ENCODE peak calls at places on chromosomes 12 and 14, in six cellular contexts. One of them, this sample, is unnamed. For H3K4me1, the result is how much of the 10 kb centered on the place peaks cover.

GRCh38 chr14:77267937-77268699 is 2.9 kb downstream of the NGB start:
- DNase-seq in right lobe of liver: no peak
- DNase-seq in H9: no peak
- DNase-seq in colonic mucosa: no peak
- DNase-seq in tibial nerve: no peak
- DNase-seq in tibial artery: no peak
- DNase-seq in this sample: no peak

GRCh38 chr14:93857500-93857899 is 69.2 kb upstream of the PRIMA1 start:
- DNase-seq in right lobe of liver: no peak
- DNase-seq in H9: peak
- DNase-seq in colonic mucosa: no peak
- DNase-seq in tibial nerve: no peak
- DNase-seq in tibial artery: no peak
- DNase-seq in this sample: no peak

GRCh38 chr12:26935636-26936378 is 2.0 kb downstream of the INTS13 start:
- DNase-seq in right lobe of liver: no peak
- DNase-seq in H9: no peak
- DNase-seq in colonic mucosa: no peak
- DNase-seq in tibial nerve: no peak
- DNase-seq in tibial artery: no peak
- DNase-seq in this sample: no peak

GRCh38 chr14:49582211-49582977 is 3.8 kb downstream of the RPS29 start:
- DNase-seq in right lobe of liver: no peak
- DNase-seq in H9: no peak
- DNase-seq in colonic mucosa: no peak
- DNase-seq in tibial nerve: no peak
- DNase-seq in tibial artery: no peak
- DNase-seq in this sample: no peak

GRCh38 chr12:28974166-28974565 is 174.9 kb upstream of the FAR2 start:
- DNase-seq in right lobe of liver: no peak
- DNase-seq in H9: no peak
- DNase-seq in colonic mucosa: no peak
- DNase-seq in tibial nerve: no peak
- DNase-seq in tibial artery: no peak
- DNase-seq in this sample: no peak

GRCh38 chr14:97443412-97443811 is 646.2 kb downstream of the VRK1 start:
- DNase-seq in right lobe of liver: no peak
- DNase-seq in H9: no peak
- DNase-seq in colonic mucosa: no peak
- DNase-seq in tibial nerve: no peak
- DNase-seq in tibial artery: no peak
- DNase-seq in this sample: no peak

GRCh38 chr14:83828406-83828805 is 1701.5 kb upstream of the FLRT2 start:
- DNase-seq in right lobe of liver: no peak
- DNase-seq in H9: no peak
- DNase-seq in colonic mucosa: no peak
- DNase-seq in tibial nerve: no peak
- DNase-seq in tibial artery: no peak
- DNase-seq in this sample: no peak

GRCh38 chr14:57692671-57693070 is 173.2 kb downstream of the SLC35F4 start:
- DNase-seq in right lobe of liver: no peak
- DNase-seq in H9: no peak
- DNase-seq in colonic mucosa: no peak
- DNase-seq in tibial nerve: no peak
- DNase-seq in tibial artery: no peak
- DNase-seq in this sample: no peak

GRCh38 chr12:66241061-66242043 is 52.3 kb downstream of the IRAK3 start:
- DNase-seq in right lobe of liver: no peak
- DNase-seq in H9: no peak
- DNase-seq in colonic mucosa: no peak
- DNase-seq in tibial nerve: no peak
- DNase-seq in tibial artery: no peak
- DNase-seq in this sample: no peak

DNA sequence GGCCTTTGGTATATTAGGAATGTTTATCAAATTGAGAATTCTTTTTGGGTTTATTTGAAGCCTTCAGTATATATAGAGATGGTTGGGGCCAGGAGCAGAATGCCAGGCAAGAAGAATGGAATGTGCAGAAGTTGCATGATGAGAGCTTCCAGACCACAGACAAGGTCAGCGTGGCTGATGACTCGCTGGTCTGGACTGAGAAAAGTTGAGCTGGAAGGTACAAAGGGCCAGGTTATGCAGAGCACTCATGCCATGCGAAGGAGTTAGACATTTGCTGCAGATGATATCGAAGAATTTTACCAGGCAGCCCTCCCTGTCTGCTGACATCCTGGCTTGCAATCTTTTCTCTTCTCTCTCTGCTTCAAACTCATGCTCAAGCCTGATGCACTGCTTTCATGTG is 196.2 kb upstream of the ARHGAP5 start:
- DNase-seq in right lobe of liver: no peak
- DNase-seq in H9: no peak
- DNase-seq in colonic mucosa: no peak
- DNase-seq in tibial nerve: no peak
- DNase-seq in tibial artery: no peak
- DNase-seq in this sample: no peak
- H3K4me1 ChIP-seq in right lobe of liver: under half
- H3K4me1 ChIP-seq in H9: under half
- H3K4me1 ChIP-seq in colonic mucosa: under half
- H3K4me1 ChIP-seq in tibial nerve: under half
- H3K4me1 ChIP-seq in tibial artery: under half
- H3K4me1 ChIP-seq in this sample: under half

DNA sequence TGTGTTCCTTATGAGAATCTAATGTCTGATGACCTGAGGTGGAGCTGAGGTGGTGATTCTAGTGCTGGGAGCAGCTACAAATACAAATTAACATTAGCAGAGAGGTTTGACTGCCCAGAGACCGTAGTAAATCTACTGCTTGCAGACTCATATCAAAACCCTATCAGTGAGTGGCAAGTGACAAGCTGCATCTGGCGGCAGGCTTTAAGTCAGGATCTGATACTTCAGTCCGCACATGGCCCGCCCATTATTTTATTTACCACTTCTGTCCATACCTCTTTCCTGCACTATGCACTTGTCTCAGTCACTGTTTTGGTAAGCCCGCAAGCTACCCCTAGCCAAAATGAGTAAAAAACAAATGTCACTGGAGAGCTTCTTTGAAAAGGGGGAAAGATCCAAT is 11.4 kb downstream of the CEP128 start:
- DNase-seq in right lobe of liver: no peak
- DNase-seq in H9: no peak
- DNase-seq in colonic mucosa: no peak
- DNase-seq in tibial nerve: no peak
- DNase-seq in tibial artery: no peak
- DNase-seq in this sample: no peak
- H3K4me1 ChIP-seq in right lobe of liver: under half
- H3K4me1 ChIP-seq in H9: under half
- H3K4me1 ChIP-seq in colonic mucosa: under half
- H3K4me1 ChIP-seq in tibial nerve: under half
- H3K4me1 ChIP-seq in tibial artery: under half
- H3K4me1 ChIP-seq in this sample: under half

DNA sequence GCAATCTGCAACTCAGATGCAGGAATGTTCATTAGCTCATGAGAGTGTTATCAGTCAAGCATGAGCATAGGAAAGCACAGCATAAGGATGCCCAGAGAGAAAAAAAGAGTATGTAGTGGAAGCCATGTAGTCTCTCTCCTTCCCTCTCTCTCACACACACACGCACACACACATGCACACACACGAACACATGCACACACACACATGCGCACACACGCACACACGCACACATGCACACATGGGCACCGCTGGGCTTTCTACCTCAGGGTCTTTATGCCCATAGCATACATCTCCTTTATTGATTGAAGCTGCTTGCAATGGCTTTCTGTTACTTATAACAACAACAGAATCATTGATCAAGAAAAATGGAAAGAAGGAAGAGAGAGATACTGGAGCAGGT is 240.9 kb downstream of the ETNK1 start:
- DNase-seq in right lobe of liver: no peak
- DNase-seq in H9: no peak
- DNase-seq in colonic mucosa: no peak
- DNase-seq in tibial nerve: no peak
- DNase-seq in tibial artery: no peak
- DNase-seq in this sample: no peak
- H3K4me1 ChIP-seq in right lobe of liver: under half
- H3K4me1 ChIP-seq in H9: under half
- H3K4me1 ChIP-seq in colonic mucosa: under half
- H3K4me1 ChIP-seq in tibial nerve: under half
- H3K4me1 ChIP-seq in tibial artery: under half
- H3K4me1 ChIP-seq in this sample: under half

DNA sequence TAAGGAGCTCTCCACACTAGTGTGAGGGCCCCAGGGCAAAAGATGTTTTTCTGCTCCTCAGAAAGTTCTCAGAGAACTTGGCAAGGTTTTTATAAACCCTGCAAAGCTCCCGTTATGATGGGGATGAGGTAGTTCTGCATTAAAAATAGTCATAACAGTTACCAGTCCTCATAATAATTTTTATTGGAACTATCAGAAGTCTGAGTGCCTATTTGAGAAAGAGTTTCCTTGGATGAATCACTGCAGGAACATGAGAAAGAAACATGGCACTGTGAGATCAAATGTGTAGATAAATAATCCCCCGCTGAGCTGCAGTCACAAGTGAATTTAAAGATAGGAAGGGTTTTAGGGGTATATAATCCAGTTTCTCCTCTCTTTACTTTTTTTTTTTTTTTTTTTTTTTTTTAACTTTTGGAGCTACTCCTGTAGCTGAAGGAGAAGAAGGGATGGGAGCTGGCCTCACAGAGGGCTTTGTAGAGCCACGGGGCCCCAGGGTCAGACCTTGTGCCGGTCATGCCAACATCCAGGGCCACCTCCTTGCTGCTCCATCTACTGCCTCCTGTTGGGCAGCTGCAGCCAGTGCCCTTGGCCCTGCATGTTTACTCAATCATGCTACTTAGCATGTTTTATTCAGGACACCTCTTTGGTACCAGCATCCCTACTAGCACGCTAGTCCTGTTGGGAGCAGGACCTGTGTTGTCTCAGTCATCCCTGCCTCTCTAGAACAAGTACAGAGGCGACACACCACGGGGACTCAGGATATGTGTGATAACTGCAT is 39.5 kb downstream of the EVL start:
- DNase-seq in right lobe of liver: no peak
- DNase-seq in H9: no peak
- DNase-seq in colonic mucosa: no peak
- DNase-seq in tibial nerve: no peak
- DNase-seq in tibial artery: peak
- DNase-seq in this sample: no peak
- H3K4me1 ChIP-seq in right lobe of liver: under half
- H3K4me1 ChIP-seq in H9: under half
- H3K4me1 ChIP-seq in colonic mucosa: under half
- H3K4me1 ChIP-seq in tibial nerve: half or more
- H3K4me1 ChIP-seq in tibial artery: under half
- H3K4me1 ChIP-seq in this sample: under half

DNA sequence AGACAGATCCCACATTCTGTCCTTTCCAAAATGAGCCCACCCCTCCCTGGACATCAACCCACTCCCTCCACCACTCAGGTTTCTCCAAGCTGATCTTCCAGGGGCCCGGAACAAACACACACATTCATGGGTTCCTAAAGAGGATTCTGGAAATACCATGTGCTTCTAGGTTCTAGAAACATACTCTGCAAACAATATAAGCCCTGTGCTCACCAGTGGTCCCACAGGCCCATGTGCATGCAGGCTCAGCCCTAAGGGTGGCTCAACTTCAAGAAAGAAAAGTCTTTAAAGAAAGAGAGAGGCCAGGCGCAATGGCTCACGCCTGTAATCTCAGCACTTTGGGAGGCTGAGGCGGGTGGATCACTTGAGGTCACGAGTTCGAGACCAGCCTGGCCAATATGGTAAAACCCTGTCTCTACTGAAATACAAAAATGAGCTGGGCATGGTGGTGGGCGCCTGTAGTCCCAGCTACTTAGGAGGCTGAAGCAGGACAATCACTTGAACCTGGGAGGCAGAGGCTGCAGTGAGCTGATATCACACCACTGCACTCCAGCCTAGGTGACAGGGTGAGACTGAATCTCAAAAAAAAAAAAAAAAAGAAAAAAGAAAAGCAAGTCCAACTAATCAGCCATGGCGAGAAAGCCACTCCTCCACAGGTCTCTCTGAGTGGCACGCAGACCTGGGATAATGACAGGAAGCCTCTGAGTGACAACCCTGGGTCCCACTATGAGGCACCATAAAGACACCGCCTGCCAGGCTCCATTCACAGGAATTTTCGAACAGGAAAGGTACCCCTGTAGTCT is 59.5 kb upstream of the PNMA1 start:
- DNase-seq in right lobe of liver: peak
- DNase-seq in H9: no peak
- DNase-seq in colonic mucosa: no peak
- DNase-seq in tibial nerve: no peak
- DNase-seq in tibial artery: no peak
- DNase-seq in this sample: no peak
- H3K4me1 ChIP-seq in right lobe of liver: under half
- H3K4me1 ChIP-seq in H9: under half
- H3K4me1 ChIP-seq in colonic mucosa: under half
- H3K4me1 ChIP-seq in tibial nerve: half or more
- H3K4me1 ChIP-seq in tibial artery: under half
- H3K4me1 ChIP-seq in this sample: half or more

GRCh38 chr12:6215932-6216494 is 15.8 kb downstream of the CD9 start:
- DNase-seq in right lobe of liver: no peak
- DNase-seq in H9: peak
- DNase-seq in colonic mucosa: peak
- DNase-seq in tibial nerve: peak
- DNase-seq in tibial artery: peak
- DNase-seq in this sample: no peak

GRCh38 chr12:6214633-6215032 is 14.4 kb downstream of the CD9 start:
- DNase-seq in right lobe of liver: no peak
- DNase-seq in H9: no peak
- DNase-seq in colonic mucosa: no peak
- DNase-seq in tibial nerve: no peak
- DNase-seq in tibial artery: no peak
- DNase-seq in this sample: no peak

GRCh38 chr12:6212086-6212485 is 11.9 kb downstream of the CD9 start:
- DNase-seq in right lobe of liver: no peak
- DNase-seq in H9: no peak
- DNase-seq in colonic mucosa: no peak
- DNase-seq in tibial nerve: no peak
- DNase-seq in tibial artery: no peak
- DNase-seq in this sample: no peak

GRCh38 chr12:6215120-6215807 is 15.1 kb downstream of the CD9 start:
- DNase-seq in right lobe of liver: no peak
- DNase-seq in H9: peak
- DNase-seq in colonic mucosa: no peak
- DNase-seq in tibial nerve: no peak
- DNase-seq in tibial artery: no peak
- DNase-seq in this sample: no peak

GRCh38 chr12:6213969-6214368 is 13.8 kb downstream of the CD9 start:
- DNase-seq in right lobe of liver: no peak
- DNase-seq in H9: no peak
- DNase-seq in colonic mucosa: no peak
- DNase-seq in tibial nerve: no peak
- DNase-seq in tibial artery: no peak
- DNase-seq in this sample: no peak
- H3K4me1 ChIP-seq in right lobe of liver: under half
- H3K4me1 ChIP-seq in H9: under half
- H3K4me1 ChIP-seq in colonic mucosa: under half
- H3K4me1 ChIP-seq in tibial nerve: half or more
- H3K4me1 ChIP-seq in tibial artery: half or more
- H3K4me1 ChIP-seq in this sample: under half

This sample was measured in GM12878.